ENCODE peak calls at places on chromosomes 7 and 10, in nine cellular contexts. One of them, this sample, is unnamed. For H3K9me3, the result is how much of the 10 kb centered on the place peaks cover.

GRCh38 chr10:22620140-22620857 is 94.1 kb downstream of the PIP4K2A start:
- DNase-seq in fibroblast of lung: peak
- DNase-seq in mammary epithelial cell: peak
- DNase-seq in CD8-positive, alpha-beta T cell: no peak
- DNase-seq in SJSA1: peak
- DNase-seq in CD4-positive, CD25-positive, alpha-beta regulatory T cell: no peak
- DNase-seq in NT2/D1: no peak
- DNase-seq in testis: no peak
- DNase-seq in GM23248: peak
- DNase-seq in this sample: no peak

GRCh38 chr10:52895066-52895465 is 122.5 kb upstream of the MBL2 start:
- DNase-seq in fibroblast of lung: no peak
- DNase-seq in mammary epithelial cell: peak
- DNase-seq in CD8-positive, alpha-beta T cell: no peak
- DNase-seq in SJSA1: no peak
- DNase-seq in CD4-positive, CD25-positive, alpha-beta regulatory T cell: no peak
- DNase-seq in NT2/D1: no peak
- DNase-seq in testis: no peak
- DNase-seq in GM23248: no peak
- DNase-seq in this sample: no peak

GRCh38 chr10:94178475-94179251 is 184.1 kb downstream of the NOC3L start:
- DNase-seq in fibroblast of lung: no peak
- DNase-seq in mammary epithelial cell: no peak
- DNase-seq in CD8-positive, alpha-beta T cell: no peak
- DNase-seq in SJSA1: peak
- DNase-seq in CD4-positive, CD25-positive, alpha-beta regulatory T cell: no peak
- DNase-seq in NT2/D1: no peak
- DNase-seq in testis: no peak
- DNase-seq in GM23248: no peak
- DNase-seq in this sample: no peak

GRCh38 chr7:4023502-4023901 is 658.6 kb upstream of the FOXK1 start:
- DNase-seq in fibroblast of lung: no peak
- DNase-seq in mammary epithelial cell: no peak
- DNase-seq in CD8-positive, alpha-beta T cell: no peak
- DNase-seq in SJSA1: no peak
- DNase-seq in CD4-positive, CD25-positive, alpha-beta regulatory T cell: no peak
- DNase-seq in NT2/D1: no peak
- DNase-seq in testis: no peak
- DNase-seq in GM23248: no peak
- DNase-seq in this sample: no peak

GRCh38 chr7:76515999-76516443 is 5.7 kb downstream of the UPK3B start:
- DNase-seq in fibroblast of lung: peak
- DNase-seq in mammary epithelial cell: no peak
- DNase-seq in CD8-positive, alpha-beta T cell: no peak
- DNase-seq in SJSA1: no peak
- DNase-seq in CD4-positive, CD25-positive, alpha-beta regulatory T cell: no peak
- DNase-seq in NT2/D1: no peak
- DNase-seq in testis: peak
- DNase-seq in GM23248: peak
- DNase-seq in this sample: peak

GRCh38 chr10:125249948-125250347 is 89.6 kb upstream of the CTBP2 start:
- DNase-seq in fibroblast of lung: no peak
- DNase-seq in mammary epithelial cell: no peak
- DNase-seq in CD8-positive, alpha-beta T cell: no peak
- DNase-seq in SJSA1: no peak
- DNase-seq in CD4-positive, CD25-positive, alpha-beta regulatory T cell: no peak
- DNase-seq in NT2/D1: no peak
- DNase-seq in testis: no peak
- DNase-seq in GM23248: no peak
- DNase-seq in this sample: no peak

GRCh38 chr10:74683621-74684114 is 142.7 kb upstream of the KAT6B start:
- DNase-seq in fibroblast of lung: no peak
- DNase-seq in mammary epithelial cell: no peak
- DNase-seq in CD8-positive, alpha-beta T cell: no peak
- DNase-seq in SJSA1: no peak
- DNase-seq in CD4-positive, CD25-positive, alpha-beta regulatory T cell: no peak
- DNase-seq in NT2/D1: no peak
- DNase-seq in testis: no peak
- DNase-seq in GM23248: no peak
- DNase-seq in this sample: no peak

GRCh38 chr7:24510781-24511180 is 62.5 kb upstream of the PALS2 start:
- DNase-seq in fibroblast of lung: no peak
- DNase-seq in mammary epithelial cell: no peak
- DNase-seq in CD8-positive, alpha-beta T cell: no peak
- DNase-seq in SJSA1: no peak
- DNase-seq in CD4-positive, CD25-positive, alpha-beta regulatory T cell: no peak
- DNase-seq in NT2/D1: no peak
- DNase-seq in testis: no peak
- DNase-seq in GM23248: no peak
- DNase-seq in this sample: no peak

GRCh38 chr7:83629117-83629880 is 19.6 kb downstream of the SEMA3E start:
- DNase-seq in fibroblast of lung: no peak
- DNase-seq in mammary epithelial cell: no peak
- DNase-seq in CD8-positive, alpha-beta T cell: no peak
- DNase-seq in SJSA1: no peak
- DNase-seq in CD4-positive, CD25-positive, alpha-beta regulatory T cell: no peak
- DNase-seq in NT2/D1: peak
- DNase-seq in testis: no peak
- DNase-seq in GM23248: no peak
- DNase-seq in this sample: no peak

GRCh38 chr7:113154128-113154527 is 35.8 kb upstream of the SMIM30 start:
- DNase-seq in fibroblast of lung: no peak
- DNase-seq in mammary epithelial cell: no peak
- DNase-seq in CD8-positive, alpha-beta T cell: no peak
- DNase-seq in SJSA1: no peak
- DNase-seq in CD4-positive, CD25-positive, alpha-beta regulatory T cell: no peak
- DNase-seq in NT2/D1: no peak
- DNase-seq in testis: no peak
- DNase-seq in GM23248: no peak
- DNase-seq in this sample: no peak

GRCh38 chr7:47846117-47846836 is 102.0 kb downstream of the PKD1L1 start:
- DNase-seq in fibroblast of lung: peak
- DNase-seq in mammary epithelial cell: peak
- DNase-seq in CD8-positive, alpha-beta T cell: no peak
- DNase-seq in SJSA1: peak
- DNase-seq in CD4-positive, CD25-positive, alpha-beta regulatory T cell: no peak
- DNase-seq in NT2/D1: no peak
- DNase-seq in testis: no peak
- DNase-seq in GM23248: peak
- DNase-seq in this sample: no peak

GRCh38 chr10:102396251-102396650 is 746 bp downstream of the NFKB2 start:
- DNase-seq in fibroblast of lung: no peak
- DNase-seq in mammary epithelial cell: no peak
- DNase-seq in CD8-positive, alpha-beta T cell: no peak
- DNase-seq in SJSA1: no peak
- DNase-seq in CD4-positive, CD25-positive, alpha-beta regulatory T cell: no peak
- DNase-seq in NT2/D1: no peak
- DNase-seq in testis: no peak
- DNase-seq in GM23248: no peak
- DNase-seq in this sample: no peak

GRCh38 chr10:34031410-34031809 is 696.9 kb upstream of the NRP1 start:
- DNase-seq in fibroblast of lung: peak
- DNase-seq in mammary epithelial cell: peak
- DNase-seq in CD8-positive, alpha-beta T cell: no peak
- DNase-seq in SJSA1: no peak
- DNase-seq in CD4-positive, CD25-positive, alpha-beta regulatory T cell: no peak
- DNase-seq in NT2/D1: no peak
- DNase-seq in testis: peak
- DNase-seq in GM23248: peak
- DNase-seq in this sample: no peak

GRCh38 chr10:93028881-93029280 is 31.7 kb upstream of the CYP26C1 start:
- DNase-seq in fibroblast of lung: peak
- DNase-seq in mammary epithelial cell: peak
- DNase-seq in CD8-positive, alpha-beta T cell: no peak
- DNase-seq in SJSA1: peak
- DNase-seq in CD4-positive, CD25-positive, alpha-beta regulatory T cell: no peak
- DNase-seq in NT2/D1: no peak
- DNase-seq in testis: no peak
- DNase-seq in GM23248: peak
- DNase-seq in this sample: no peak

GRCh38 chr7:153386581-153386980 is 627.0 kb downstream of the ACTR3B start:
- DNase-seq in fibroblast of lung: no peak
- DNase-seq in mammary epithelial cell: no peak
- DNase-seq in CD8-positive, alpha-beta T cell: no peak
- DNase-seq in SJSA1: no peak
- DNase-seq in CD4-positive, CD25-positive, alpha-beta regulatory T cell: no peak
- DNase-seq in NT2/D1: no peak
- DNase-seq in testis: no peak
- DNase-seq in GM23248: no peak
- DNase-seq in this sample: no peak

GRCh38 chr7:153380636-153381035 is 621.1 kb downstream of the ACTR3B start:
- DNase-seq in fibroblast of lung: no peak
- DNase-seq in mammary epithelial cell: no peak
- DNase-seq in CD8-positive, alpha-beta T cell: no peak
- DNase-seq in SJSA1: no peak
- DNase-seq in CD4-positive, CD25-positive, alpha-beta regulatory T cell: no peak
- DNase-seq in NT2/D1: no peak
- DNase-seq in testis: no peak
- DNase-seq in GM23248: no peak
- DNase-seq in this sample: no peak

GRCh38 chr7:153385502-153385901 is 626.0 kb downstream of the ACTR3B start:
- DNase-seq in fibroblast of lung: no peak
- DNase-seq in mammary epithelial cell: no peak
- DNase-seq in CD8-positive, alpha-beta T cell: no peak
- DNase-seq in SJSA1: no peak
- DNase-seq in CD4-positive, CD25-positive, alpha-beta regulatory T cell: no peak
- DNase-seq in NT2/D1: no peak
- DNase-seq in testis: no peak
- DNase-seq in GM23248: no peak
- DNase-seq in this sample: no peak

GRCh38 chr7:153381275-153382119 is 621.9 kb downstream of the ACTR3B start:
- DNase-seq in fibroblast of lung: no peak
- DNase-seq in mammary epithelial cell: peak
- DNase-seq in CD8-positive, alpha-beta T cell: no peak
- DNase-seq in SJSA1: no peak
- DNase-seq in CD4-positive, CD25-positive, alpha-beta regulatory T cell: peak
- DNase-seq in NT2/D1: peak
- DNase-seq in testis: peak
- DNase-seq in GM23248: peak
- DNase-seq in this sample: no peak

DNA sequence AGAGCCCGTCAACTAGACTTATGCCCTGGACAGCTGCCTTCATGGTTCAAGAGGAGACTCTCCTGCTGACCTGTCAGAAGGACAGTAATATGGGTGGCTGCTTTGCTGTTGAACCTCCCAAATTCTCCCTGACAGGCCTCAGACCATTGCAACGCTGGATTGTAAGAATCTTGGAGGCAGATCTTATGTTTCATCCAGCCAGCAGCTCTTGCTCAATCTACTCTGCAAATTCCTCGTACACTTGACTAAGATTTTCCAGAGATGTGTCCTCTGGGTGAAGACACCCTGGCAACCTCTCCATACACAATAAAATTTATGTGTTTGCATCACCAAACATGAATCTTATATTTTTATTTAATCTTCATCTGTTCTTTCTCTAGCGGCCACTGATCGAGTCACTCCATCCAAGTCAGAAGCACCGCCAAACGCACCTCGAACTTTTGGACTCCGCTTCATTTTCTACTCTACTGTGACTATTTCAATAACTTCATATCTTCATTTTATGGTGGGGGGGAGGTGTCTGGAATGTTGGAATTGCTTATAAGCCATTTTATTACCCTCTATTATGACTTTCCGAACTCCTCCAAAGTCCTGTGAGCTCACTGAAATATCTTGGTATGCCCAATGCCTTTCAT is 623.2 kb downstream of the ACTR3B start:
- DNase-seq in fibroblast of lung: no peak
- DNase-seq in mammary epithelial cell: no peak
- DNase-seq in CD8-positive, alpha-beta T cell: no peak
- DNase-seq in SJSA1: no peak
- DNase-seq in CD4-positive, CD25-positive, alpha-beta regulatory T cell: no peak
- DNase-seq in NT2/D1: no peak
- DNase-seq in testis: no peak
- DNase-seq in GM23248: peak
- DNase-seq in this sample: no peak
- H3K9me3 ChIP-seq in fibroblast of lung: under half
- H3K9me3 ChIP-seq in mammary epithelial cell: under half
- H3K9me3 ChIP-seq in CD8-positive, alpha-beta T cell: under half
- H3K9me3 ChIP-seq in SJSA1: under half
- H3K9me3 ChIP-seq in CD4-positive, CD25-positive, alpha-beta regulatory T cell: under half
- H3K9me3 ChIP-seq in NT2/D1: under half
- H3K9me3 ChIP-seq in testis: under half
- H3K9me3 ChIP-seq in GM23248: under half
- H3K9me3 ChIP-seq in this sample: under half

GRCh38 chr10:38103754-38104153 is 9.6 kb downstream of the ZNF37A start:
- DNase-seq in fibroblast of lung: no peak
- DNase-seq in mammary epithelial cell: no peak
- DNase-seq in CD8-positive, alpha-beta T cell: no peak
- DNase-seq in SJSA1: no peak
- DNase-seq in CD4-positive, CD25-positive, alpha-beta regulatory T cell: no peak
- DNase-seq in NT2/D1: no peak
- DNase-seq in testis: no peak
- DNase-seq in GM23248: no peak
- DNase-seq in this sample: no peak

GRCh38 chr10:38102889-38103288 is 8.8 kb downstream of the ZNF37A start:
- DNase-seq in fibroblast of lung: no peak
- DNase-seq in mammary epithelial cell: no peak
- DNase-seq in CD8-positive, alpha-beta T cell: no peak
- DNase-seq in SJSA1: no peak
- DNase-seq in CD4-positive, CD25-positive, alpha-beta regulatory T cell: no peak
- DNase-seq in NT2/D1: no peak
- DNase-seq in testis: no peak
- DNase-seq in GM23248: peak
- DNase-seq in this sample: no peak
- H3K9me3 ChIP-seq in fibroblast of lung: under half
- H3K9me3 ChIP-seq in mammary epithelial cell: under half
- H3K9me3 ChIP-seq in CD8-positive, alpha-beta T cell: under half
- H3K9me3 ChIP-seq in SJSA1: under half
- H3K9me3 ChIP-seq in CD4-positive, CD25-positive, alpha-beta regulatory T cell: under half
- H3K9me3 ChIP-seq in NT2/D1: under half
- H3K9me3 ChIP-seq in testis: under half
- H3K9me3 ChIP-seq in GM23248: under half
- H3K9me3 ChIP-seq in this sample: under half

DNA sequence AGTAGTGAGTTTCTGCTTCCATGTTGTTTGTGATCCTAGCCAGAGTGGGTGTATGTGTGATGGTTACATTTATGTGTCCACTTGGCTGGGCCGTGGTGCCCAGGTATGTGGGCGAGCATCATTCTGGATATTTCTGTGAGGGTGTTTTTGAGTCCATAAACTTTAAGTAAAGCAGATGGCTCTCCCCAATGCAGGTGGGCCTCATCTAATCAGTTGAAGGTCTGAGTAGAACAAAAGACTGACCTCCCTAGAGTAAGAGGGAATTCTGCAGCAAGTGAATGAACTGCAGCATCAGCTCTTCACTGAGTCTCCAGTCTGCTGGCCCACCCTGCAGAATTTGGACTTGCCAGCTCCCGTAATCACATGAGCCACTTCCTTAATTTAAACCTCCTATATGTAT is 571.9 kb downstream of the ACTR3B start:
- DNase-seq in fibroblast of lung: no peak
- DNase-seq in mammary epithelial cell: no peak
- DNase-seq in CD8-positive, alpha-beta T cell: no peak
- DNase-seq in SJSA1: no peak
- DNase-seq in CD4-positive, CD25-positive, alpha-beta regulatory T cell: no peak
- DNase-seq in NT2/D1: no peak
- DNase-seq in testis: no peak
- DNase-seq in GM23248: no peak
- DNase-seq in this sample: no peak
- H3K9me3 ChIP-seq in fibroblast of lung: under half
- H3K9me3 ChIP-seq in mammary epithelial cell: under half
- H3K9me3 ChIP-seq in CD8-positive, alpha-beta T cell: under half
- H3K9me3 ChIP-seq in SJSA1: under half
- H3K9me3 ChIP-seq in CD4-positive, CD25-positive, alpha-beta regulatory T cell: under half
- H3K9me3 ChIP-seq in NT2/D1: under half
- H3K9me3 ChIP-seq in testis: under half
- H3K9me3 ChIP-seq in GM23248: under half
- H3K9me3 ChIP-seq in this sample: under half

GRCh38 chr7:157721468-157722136 is 384.8 kb downstream of the DNAJB6 start:
- DNase-seq in fibroblast of lung: no peak
- DNase-seq in mammary epithelial cell: no peak
- DNase-seq in CD8-positive, alpha-beta T cell: no peak
- DNase-seq in SJSA1: no peak
- DNase-seq in CD4-positive, CD25-positive, alpha-beta regulatory T cell: no peak
- DNase-seq in NT2/D1: no peak
- DNase-seq in testis: no peak
- DNase-seq in GM23248: no peak
- DNase-seq in this sample: no peak
- H3K9me3 ChIP-seq in fibroblast of lung: under half
- H3K9me3 ChIP-seq in mammary epithelial cell: under half
- H3K9me3 ChIP-seq in CD8-positive, alpha-beta T cell: under half
- H3K9me3 ChIP-seq in SJSA1: under half
- H3K9me3 ChIP-seq in CD4-positive, CD25-positive, alpha-beta regulatory T cell: under half
- H3K9me3 ChIP-seq in NT2/D1: under half
- H3K9me3 ChIP-seq in testis: under half
- H3K9me3 ChIP-seq in GM23248: under half
- H3K9me3 ChIP-seq in this sample: under half

This sample was measured in T-helper 17 cell.